ENCODE peak calls at places on chromosomes 7 and 10, in ten cellular contexts. K, O, N, Q, H, E, S, X, R and M are unnamed samples. For H3K27me3, the result is how much of the 10 kb centered on the place peaks cover.

GRCh38 chr10:14450041-14450491 is 119.3 kb upstream of the FRMD4A start:
- DNase-seq in K (no peak), O (no peak), N (no peak), Q (peak), H (no peak), E (no peak), S (no peak), X (peak), R (peak), M (no peak)

GRCh38 chr10:5070648-5071410 is 23.4 kb upstream of the AKR1C3 start:
- DNase-seq in K (no peak), O (peak), N (no peak), Q (no peak), H (no peak), E (no peak), S (no peak), X (no peak), R (peak), M (no peak)

GRCh38 chr10:16116404-16117304 is 256.3 kb upstream of the MINDY3 start:
- DNase-seq in K (no peak), O (peak), N (no peak), Q (no peak), H (peak), E (no peak), S (no peak), X (no peak), R (no peak), M (no peak)

GRCh38 chr10:29667191-29667590 is 32.4 kb upstream of the SVIL start:
- DNase-seq in K (no peak), O (no peak), N (no peak), Q (no peak), H (no peak), E (no peak), S (no peak), X (no peak), R (no peak), M (no peak)

GRCh38 chr10:122207596-122207995 is 63.5 kb upstream of the BTBD16 start:
- DNase-seq in K (no peak), O (no peak), N (no peak), Q (no peak), H (no peak), E (no peak), S (no peak), X (no peak), R (no peak), M (no peak)

GRCh38 chr10:71927669-71928592 is 36.3 kb upstream of the CHST3 start:
- DNase-seq in K (no peak), O (peak), N (no peak), Q (no peak), H (no peak), E (no peak), S (no peak), X (no peak), R (peak), M (no peak)

GRCh38 chr7:108235451-108236061 is 105.4 kb upstream of the LAMB4 start:
- DNase-seq in K (no peak), O (no peak), N (no peak), Q (no peak), H (no peak), E (no peak), S (no peak), X (peak), R (no peak), M (no peak)

GRCh38 chr10:104143829-104144228 is 21.9 kb downstream of the SFR1 start:
- DNase-seq in K (no peak), O (no peak), N (no peak), Q (no peak), H (no peak), E (no peak), S (no peak), X (no peak), R (no peak), M (no peak)

GRCh38 chr10:75211007-75211735 is 575 bp downstream of the VDAC2 start:
- DNase-seq in K (peak), O (peak), N (no peak), Q (no peak), H (no peak), E (no peak), S (no peak), X (peak), R (peak), M (no peak)

GRCh38 chr7:131284702-131285419 is 42.8 kb upstream of the MKLN1 start:
- DNase-seq in K (no peak), O (no peak), N (peak), Q (peak), H (no peak), E (no peak), S (no peak), X (no peak), R (peak), M (peak)

GRCh38 chr7:105261689-105262088 is 127.0 kb downstream of the SRPK2 start:
- DNase-seq in K (no peak), O (no peak), N (no peak), Q (no peak), H (no peak), E (no peak), S (no peak), X (no peak), R (peak), M (no peak)

GRCh38 chr10:80184291-80184690 is 21.0 kb downstream of the ANXA11 start:
- DNase-seq in K (no peak), O (no peak), N (no peak), Q (no peak), H (no peak), E (no peak), S (no peak), X (no peak), R (no peak), M (no peak)

GRCh38 chr10:120963053-120963533 is 111.9 kb downstream of the WDR11 start:
- DNase-seq in K (no peak), O (no peak), N (no peak), Q (no peak), H (no peak), E (no peak), S (no peak), X (no peak), R (no peak), M (no peak)

GRCh38 chr10:17655567-17656146 is 11.7 kb downstream of the STAM start:
- DNase-seq in K (no peak), O (peak), N (no peak), Q (no peak), H (no peak), E (no peak), S (no peak), X (peak), R (peak), M (no peak)

GRCh38 chr10:45001382-45002148 is 842 bp downstream of the ZNF22 start:
- DNase-seq in K (peak), O (no peak), N (no peak), Q (peak), H (no peak), E (no peak), S (peak), X (peak), R (peak), M (peak)

GRCh38 chr7:44222776-44223261 is 22.0 kb downstream of the YKT6 start:
- DNase-seq in K (no peak), O (no peak), N (no peak), Q (peak), H (no peak), E (no peak), S (no peak), X (no peak), R (no peak), M (no peak)

GRCh38 chr10:494149-494542 is 195.3 kb downstream of the DIP2C start:
- DNase-seq in K (no peak), O (peak), N (no peak), Q (no peak), H (no peak), E (no peak), S (no peak), X (no peak), R (no peak), M (no peak)

GRCh38 chr7:114959931-114960330 is 38.0 kb downstream of the MDFIC start:
- DNase-seq in K (no peak), O (no peak), N (no peak), Q (no peak), H (no peak), E (no peak), S (no peak), X (no peak), R (peak), M (no peak)

GRCh38 chr7:31465285-31465684 is 48.6 kb upstream of the ITPRID1 start:
- DNase-seq in K (no peak), O (no peak), N (no peak), Q (no peak), H (no peak), E (no peak), S (no peak), X (no peak), R (no peak), M (no peak)

GRCh38 chr7:33050425-33051318 is 11.9 kb downstream of the NT5C3A start:
- DNase-seq in K (no peak), O (peak), N (no peak), Q (no peak), H (peak), E (peak), S (no peak), X (no peak), R (peak), M (no peak)

GRCh38 chr10:14834588-14834987 is 3.2 kb downstream of the CDNF start:
- DNase-seq in K (no peak), O (no peak), N (no peak), Q (no peak), H (no peak), E (no peak), S (no peak), X (no peak), R (no peak), M (no peak)

GRCh38 chr10:116170815-116171250 is 102.2 kb downstream of the GFRA1 start:
- DNase-seq in K (no peak), O (no peak), N (no peak), Q (no peak), H (no peak), E (no peak), S (no peak), X (no peak), R (peak), M (no peak)

GRCh38 chr7:44067064-44067951 is 1.9 kb upstream of the PGAM2 start:
- DNase-seq in K (peak), O (no peak), N (no peak), Q (no peak), H (no peak), E (no peak), S (no peak), X (no peak), R (no peak), M (peak)

GRCh38 chr10:133167693-133168616 is 7.9 kb downstream of the KNDC1 start:
- DNase-seq in K (peak), O (no peak), N (no peak), Q (no peak), H (no peak), E (no peak), S (no peak), X (no peak), R (no peak), M (peak)

GRCh38 chr10:7968510-7968909 is 86.0 kb upstream of the GATA3 start:
- DNase-seq in K (no peak), O (no peak), N (no peak), Q (no peak), H (no peak), E (no peak), S (no peak), X (no peak), R (no peak), M (no peak)

GRCh38 chr10:74910604-74911355 is 84.4 kb downstream of the KAT6B start:
- DNase-seq in K (no peak), O (no peak), N (no peak), Q (no peak), H (no peak), E (no peak), S (no peak), X (no peak), R (no peak), M (no peak)

GRCh38 chr7:79984210-79984609 is 150.4 kb upstream of the GNAI1 start:
- DNase-seq in K (no peak), O (no peak), N (no peak), Q (no peak), H (no peak), E (no peak), S (no peak), X (no peak), R (peak), M (no peak)

GRCh38 chr10:23918839-23919238 is 290.1 kb upstream of the KIAA1217 start:
- DNase-seq in K (no peak), O (no peak), N (no peak), Q (no peak), H (no peak), E (no peak), S (no peak), X (no peak), R (peak), M (no peak)

GRCh38 chr7:77698042-77698625 is 1.9 kb downstream of the RSBN1L start:
- DNase-seq in K (no peak), O (no peak), N (no peak), Q (no peak), H (no peak), E (no peak), S (no peak), X (no peak), R (no peak), M (no peak)

GRCh38 chr7:22356010-22356854 is 722 bp downstream of the RAPGEF5 start:
- DNase-seq in K (peak), O (peak), N (no peak), Q (no peak), H (no peak), E (no peak), S (no peak), X (no peak), R (no peak), M (no peak)

GRCh38 chr10:122515588-122516231 is 44.8 kb upstream of the DMBT1 start:
- DNase-seq in K (peak), O (no peak), N (no peak), Q (peak), H (no peak), E (peak), S (peak), X (no peak), R (peak), M (no peak)

GRCh38 chr10:88731296-88731695 is 25.2 kb downstream of the LIPK start:
- DNase-seq in K (peak), O (no peak), N (no peak), Q (no peak), H (no peak), E (no peak), S (no peak), X (no peak), R (no peak), M (peak)

GRCh38 chr7:24898691-24899090 is 81.3 kb downstream of the OSBPL3 start:
- DNase-seq in K (no peak), O (no peak), N (no peak), Q (no peak), H (no peak), E (no peak), S (no peak), X (no peak), R (peak), M (no peak)

DNA sequence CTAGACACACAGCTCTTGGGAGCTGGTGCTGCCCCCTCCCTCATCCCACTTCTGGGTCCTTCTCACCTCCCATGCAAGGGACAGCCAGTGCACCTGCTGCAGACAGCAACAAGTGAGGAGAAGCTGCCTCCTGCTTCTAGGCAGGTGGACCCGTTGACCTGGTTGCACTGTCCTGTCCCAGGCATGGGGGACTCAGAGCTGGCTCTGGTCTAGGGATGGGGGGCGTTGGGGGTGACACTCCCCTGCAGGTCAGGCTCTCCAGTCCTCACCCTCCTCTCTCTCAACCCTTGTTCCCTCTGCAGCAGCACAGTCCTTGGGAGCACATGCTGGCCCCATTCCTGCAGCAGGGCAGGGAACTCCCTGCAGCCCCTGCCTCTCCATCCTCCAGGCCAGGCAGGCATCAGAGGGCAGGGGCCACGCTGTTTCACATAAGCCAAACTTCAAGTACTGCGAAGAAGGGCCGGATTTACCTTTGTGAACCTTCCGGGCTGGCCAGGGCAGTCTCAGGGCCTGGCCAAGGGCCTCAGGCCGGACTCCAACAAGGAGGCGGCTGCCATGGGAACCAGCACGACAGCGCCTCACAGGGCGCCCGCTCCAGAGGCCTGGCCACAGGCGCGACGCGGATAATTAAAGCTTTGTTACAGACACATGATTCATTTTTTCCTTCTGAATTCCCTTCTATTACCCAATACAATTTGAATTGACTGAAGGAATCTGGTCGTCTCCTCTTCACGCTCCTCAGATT is 48.5 kb downstream of the RASGEF1A start:
- DNase-seq in K (no peak), O (no peak), N (no peak), Q (no peak), H (no peak), E (no peak), S (no peak), X (no peak), R (peak), M (no peak)
- H3K27ac ChIP-seq in K (no peak), O (no peak), N (no peak), Q (no peak), H (no peak), E (no peak), S (no peak), X (no peak), R (no peak), M (no peak)

DNA sequence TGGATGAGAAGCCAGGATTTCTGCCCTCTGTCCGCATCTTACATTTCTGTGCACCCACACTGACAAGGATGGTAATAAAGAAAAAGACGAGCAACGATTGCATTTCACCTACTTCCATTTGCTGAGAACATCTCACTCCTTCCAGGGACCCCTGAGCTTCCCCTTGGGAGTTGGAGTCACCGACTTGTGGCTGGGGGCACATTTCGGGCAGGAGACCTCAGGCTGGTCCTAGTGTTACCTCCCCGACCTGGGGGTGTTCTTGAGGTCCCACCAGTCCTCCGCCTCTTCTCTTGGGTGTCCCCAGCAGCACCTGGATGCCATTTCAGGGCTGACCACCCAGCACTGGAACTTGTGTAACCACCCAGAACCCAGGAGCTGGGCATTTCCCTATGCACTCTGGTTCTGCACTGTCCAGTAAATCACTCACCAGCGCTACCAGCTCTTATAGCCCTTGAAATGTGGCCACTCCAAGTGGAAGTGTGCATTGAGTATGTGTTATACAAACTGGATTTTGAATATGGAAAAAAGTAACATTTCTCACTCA is 84.9 kb downstream of the LANCL2 start:
- DNase-seq in K (no peak), O (no peak), N (no peak), Q (no peak), H (no peak), E (no peak), S (no peak), X (no peak), R (no peak), M (no peak)
- H3K27me3 ChIP-seq in K (under half), O (under half), N (under half), Q (under half), H (under half), E (under half), S (under half), X (under half), R (under half), M (under half)

GRCh38 chr7:73728551-73728950 is 9.1 kb upstream of the STX1A start:
- DNase-seq in K (no peak), O (no peak), N (no peak), Q (no peak), H (no peak), E (no peak), S (no peak), X (no peak), R (no peak), M (no peak)

GRCh38 chr7:73722785-73723184 is 3.3 kb upstream of the STX1A start:
- DNase-seq in K (no peak), O (no peak), N (no peak), Q (no peak), H (no peak), E (no peak), S (no peak), X (no peak), R (no peak), M (no peak)

GRCh38 chr7:73727963-73728362 is 8.5 kb upstream of the STX1A start:
- DNase-seq in K (no peak), O (no peak), N (no peak), Q (no peak), H (no peak), E (no peak), S (no peak), X (no peak), R (no peak), M (no peak)

GRCh38 chr7:73723813-73724212 is 4.3 kb upstream of the STX1A start:
- DNase-seq in K (no peak), O (no peak), N (no peak), Q (no peak), H (no peak), E (no peak), S (no peak), X (no peak), R (no peak), M (no peak)

GRCh38 chr7:73725703-73726466 is 6.4 kb upstream of the STX1A start:
- DNase-seq in K (peak), O (peak), N (peak), Q (peak), H (peak), E (peak), S (peak), X (peak), R (peak), M (peak)
- H3K27ac ChIP-seq in K (no peak), O (no peak), N (no peak), Q (no peak), H (no peak), E (no peak), S (no peak), X (no peak), R (no peak), M (no peak)

DNA sequence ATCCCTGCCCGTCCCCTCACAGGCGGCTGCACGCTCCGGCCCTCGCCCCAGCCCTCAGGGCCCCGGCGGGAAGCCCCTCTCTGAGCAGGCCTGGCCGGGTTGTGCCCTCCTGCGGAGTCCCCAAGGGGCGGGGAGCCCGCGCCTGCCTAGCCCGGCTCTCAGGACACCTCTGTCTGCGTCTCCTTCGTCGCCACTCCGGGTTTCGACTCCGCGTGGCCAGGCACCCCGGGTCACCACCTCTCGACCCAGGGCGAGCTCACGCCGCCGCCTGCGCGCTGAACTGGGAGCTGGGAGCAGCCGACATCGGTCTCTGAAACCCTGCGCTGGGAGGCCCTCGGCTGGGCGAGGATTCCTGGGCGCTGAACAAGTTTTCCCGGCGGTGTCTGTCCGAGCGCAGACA is 6.2 kb upstream of the OGDHL start:
- DNase-seq in K (no peak), O (no peak), N (no peak), Q (no peak), H (no peak), E (no peak), S (no peak), X (no peak), R (no peak), M (no peak)
- H3K27me3 ChIP-seq in K (under half), O (under half), N (under half), Q (half or more), H (under half), E (under half), S (under half), X (under half), R (under half), M (under half)